ENCODE peak calls at places on chromosomes 3 and 15, in four cellular contexts. One of them, this sample, is unnamed.

GRCh38 chr15:85589873-85590272 is 204.9 kb downstream of the KLHL25 start:
- DNase-seq in naive thymus-derived CD4-positive, alpha-beta T cell: no peak
- DNase-seq in heart left ventricle: no peak
- DNase-seq in nephron progenitor cell: no peak
- DNase-seq in this sample: no peak

GRCh38 chr3:14793126-14793857 is 25.5 kb upstream of the FGD5 start:
- DNase-seq in nephron progenitor cell: no peak
- DNase-seq in naive thymus-derived CD4-positive, alpha-beta T cell: no peak
- DNase-seq in heart left ventricle: no peak
- DNase-seq in this sample: no peak

GRCh38 chr3:169772530-169772950 is 656 bp upstream of the MYNN start:
- DNase-seq in naive thymus-derived CD4-positive, alpha-beta T cell: no peak
- DNase-seq in heart left ventricle: peak
- DNase-seq in nephron progenitor cell: peak
- DNase-seq in this sample: no peak

GRCh38 chr3:152211655-152212054 is 57.1 kb upstream of the MBNL1 start:
- DNase-seq in naive thymus-derived CD4-positive, alpha-beta T cell: no peak
- DNase-seq in nephron progenitor cell: no peak
- DNase-seq in heart left ventricle: no peak
- DNase-seq in this sample: no peak

GRCh38 chr15:90735929-90736328 is 18.8 kb downstream of the BLM start:
- DNase-seq in naive thymus-derived CD4-positive, alpha-beta T cell: no peak
- DNase-seq in heart left ventricle: no peak
- DNase-seq in nephron progenitor cell: no peak
- DNase-seq in this sample: no peak

GRCh38 chr15:88635343-88635742 is 3.5 kb upstream of the ISG20 start:
- DNase-seq in heart left ventricle: no peak
- DNase-seq in nephron progenitor cell: no peak
- DNase-seq in naive thymus-derived CD4-positive, alpha-beta T cell: no peak
- DNase-seq in this sample: no peak

GRCh38 chr15:73711526-73711925 is 27.3 kb downstream of the CD276 start:
- DNase-seq in nephron progenitor cell: no peak
- DNase-seq in heart left ventricle: no peak
- DNase-seq in naive thymus-derived CD4-positive, alpha-beta T cell: no peak
- DNase-seq in this sample: no peak

GRCh38 chr3:151403246-151403645 is 18.7 kb upstream of the P2RY12 start:
- DNase-seq in naive thymus-derived CD4-positive, alpha-beta T cell: no peak
- DNase-seq in nephron progenitor cell: no peak
- DNase-seq in heart left ventricle: no peak
- DNase-seq in this sample: no peak

GRCh38 chr3:192869131-192870027 is 48.3 kb downstream of the MB21D2 start:
- DNase-seq in nephron progenitor cell: no peak
- DNase-seq in heart left ventricle: no peak
- DNase-seq in naive thymus-derived CD4-positive, alpha-beta T cell: no peak
- DNase-seq in this sample: no peak

GRCh38 chr3:192879346-192880031 is 38.2 kb downstream of the MB21D2 start:
- DNase-seq in heart left ventricle: no peak
- DNase-seq in naive thymus-derived CD4-positive, alpha-beta T cell: no peak
- DNase-seq in nephron progenitor cell: no peak
- DNase-seq in this sample: peak

GRCh38 chr15:91499774-91500383 is 353.6 kb upstream of the SLCO3A1 start:
- DNase-seq in nephron progenitor cell: no peak
- DNase-seq in heart left ventricle: no peak
- DNase-seq in naive thymus-derived CD4-positive, alpha-beta T cell: no peak
- DNase-seq in this sample: no peak

GRCh38 chr15:98841419-98841970 is 166.1 kb downstream of the PGPEP1L start:
- DNase-seq in heart left ventricle: no peak
- DNase-seq in naive thymus-derived CD4-positive, alpha-beta T cell: no peak
- DNase-seq in nephron progenitor cell: no peak
- DNase-seq in this sample: no peak

GRCh38 chr15:80404719-80405553 is 754 bp downstream of the ARNT2 start:
- DNase-seq in naive thymus-derived CD4-positive, alpha-beta T cell: no peak
- DNase-seq in heart left ventricle: no peak
- DNase-seq in nephron progenitor cell: peak
- DNase-seq in this sample: peak

GRCh38 chr15:65303687-65304392 is 637 bp upstream of the RNU5B-1 start:
- DNase-seq in naive thymus-derived CD4-positive, alpha-beta T cell: no peak
- DNase-seq in heart left ventricle: peak
- DNase-seq in nephron progenitor cell: peak
- DNase-seq in this sample: peak

GRCh38 chr15:38440353-38441129 is 13.4 kb upstream of the FAM98B start:
- DNase-seq in nephron progenitor cell: peak
- DNase-seq in heart left ventricle: no peak
- DNase-seq in naive thymus-derived CD4-positive, alpha-beta T cell: no peak
- DNase-seq in this sample: peak

GRCh38 chr3:23888617-23889228 is 28.1 kb downstream of the NKIRAS1 start:
- DNase-seq in heart left ventricle: no peak
- DNase-seq in naive thymus-derived CD4-positive, alpha-beta T cell: no peak
- DNase-seq in nephron progenitor cell: no peak
- DNase-seq in this sample: no peak

GRCh38 chr3:12237912-12238650 is 50.8 kb upstream of the PPARG start:
- DNase-seq in nephron progenitor cell: no peak
- DNase-seq in naive thymus-derived CD4-positive, alpha-beta T cell: no peak
- DNase-seq in heart left ventricle: no peak
- DNase-seq in this sample: no peak

GRCh38 chr3:108030915-108031425 is 59.9 kb downstream of the CD47 start:
- DNase-seq in heart left ventricle: no peak
- DNase-seq in nephron progenitor cell: no peak
- DNase-seq in naive thymus-derived CD4-positive, alpha-beta T cell: no peak
- DNase-seq in this sample: no peak